ENCODE peak calls at places on chromosomes 12 and 14, in six cellular contexts. F, X, J, S, U and A are unnamed samples.

GRCh38 chr12:108468149-108468968 is 46.7 kb upstream of the FICD start:
- DNase-seq in F (no peak), X (no peak), J (peak; percentile 17), S (peak; percentile 84), U (no peak), A (peak; percentile 57)

GRCh38 chr14:69079188-69079742 is 73.7 kb downstream of the DCAF5 start:
- DNase-seq in F (no peak), X (no peak), J (peak; percentile 88), S (no peak), U (no peak), A (peak; percentile 61)

GRCh38 chr12:69972136-69972535 is 147.1 kb downstream of the MYRFL start:
- DNase-seq in F (no peak), X (no peak), J (no peak), S (no peak), U (no peak), A (no peak)

GRCh38 chr14:86723254-86723624 is 1193.3 kb downstream of the FLRT2 start:
- DNase-seq in F (no peak), X (no peak), J (no peak), S (no peak), U (no peak), A (no peak)

GRCh38 chr12:7142057-7142644 is 12.0 kb downstream of the CLSTN3 start:
- DNase-seq in F (peak; percentile 36), X (peak; percentile 33), J (peak; percentile 32), S (peak; percentile 60), U (no peak), A (no peak)

GRCh38 chr12:30286345-30286926 is 409.2 kb downstream of the IPO8 start:
- DNase-seq in F (no peak), X (no peak), J (peak; percentile 9), S (peak; percentile 46), U (no peak), A (peak; percentile 7)

GRCh38 chr14:59251811-59252771 is 63.6 kb downstream of the DAAM1 start:
- DNase-seq in F (no peak), X (no peak), J (peak; percentile 89), S (peak; percentile 70), U (no peak), A (no peak)

GRCh38 chr14:68286667-68287066 is 467.1 kb downstream of the RAD51B start:
- DNase-seq in F (no peak), X (no peak), J (no peak), S (no peak), U (no peak), A (no peak)

GRCh38 chr12:93146278-93146939 is 217.3 kb upstream of the EEA1 start:
- DNase-seq in F (no peak), X (no peak), J (peak; percentile 32), S (no peak), U (no peak), A (peak; percentile 68)

GRCh38 chr14:59343585-59343984 is 121.6 kb downstream of the GPR135 start:
- DNase-seq in F (no peak), X (no peak), J (no peak), S (peak; percentile 47), U (no peak), A (no peak)

GRCh38 chr12:92726865-92727264 is 24.1 kb downstream of the PLEKHG7 start:
- DNase-seq in F (no peak), X (no peak), J (no peak), S (no peak), U (no peak), A (no peak)

GRCh38 chr12:98998697-98999299 is 353.7 kb downstream of the APAF1 start:
- DNase-seq in F (no peak), X (no peak), J (peak; percentile 48), S (peak; percentile 59), U (no peak), A (peak; percentile 9)

GRCh38 chr12:57759360-57759980 is 4.6 kb downstream of the MARCHF9 start:
- DNase-seq in F (no peak), X (no peak), J (no peak), S (peak; percentile 42), U (no peak), A (no peak)
- TF ChIP-seq CTCF in F (peak; percentile 56), X (no peak), J (peak; percentile 34), S (peak; percentile 48), U (no peak), A (peak; percentile 44)

GRCh38 chr14:63855272-63855671 is 2.5 kb downstream of the SYNE2 start:
- DNase-seq in F (no peak), X (no peak), J (no peak), S (peak; percentile 56), U (no peak), A (no peak)

GRCh38 chr14:63853831-63854293 is 1.1 kb downstream of the SYNE2 start:
- DNase-seq in F (peak; percentile 46), X (peak; percentile 60), J (peak; percentile 37), S (peak; percentile 62), U (no peak), A (peak; percentile 26)

GRCh38 chr14:63852271-63852816 is 460 bp upstream of the SYNE2 start:
- DNase-seq in F (no peak), X (no peak), J (no peak), S (no peak), U (no peak), A (peak; percentile 45)

GRCh38 chr14:63854330-63854729 is 1.5 kb downstream of the SYNE2 start:
- DNase-seq in F (no peak), X (no peak), J (no peak), S (no peak), U (no peak), A (no peak)

GRCh38 chr14:63852817-63853730 is at the start of gene SYNE2:
- DNase-seq in F (peak; percentile 77), X (peak; percentile 84), J (peak; percentile 61), S (peak; percentile 90), U (no peak), A (peak; percentile 87)
- TF ChIP-seq CTCF in F (peak; percentile 19), X (peak; percentile 47), J (no peak), S (no peak), U (peak; percentile 11), A (no peak)

GRCh38 chr14:74852922-74853530 is 22.9 kb downstream of the PROX2 start:
- DNase-seq in F (no peak), X (no peak), J (peak; percentile 93), S (no peak), U (no peak), A (peak; percentile 86)
- TF ChIP-seq CTCF in F (no peak), X (no peak), J (no peak), S (no peak), U (no peak), A (no peak)

DNA sequence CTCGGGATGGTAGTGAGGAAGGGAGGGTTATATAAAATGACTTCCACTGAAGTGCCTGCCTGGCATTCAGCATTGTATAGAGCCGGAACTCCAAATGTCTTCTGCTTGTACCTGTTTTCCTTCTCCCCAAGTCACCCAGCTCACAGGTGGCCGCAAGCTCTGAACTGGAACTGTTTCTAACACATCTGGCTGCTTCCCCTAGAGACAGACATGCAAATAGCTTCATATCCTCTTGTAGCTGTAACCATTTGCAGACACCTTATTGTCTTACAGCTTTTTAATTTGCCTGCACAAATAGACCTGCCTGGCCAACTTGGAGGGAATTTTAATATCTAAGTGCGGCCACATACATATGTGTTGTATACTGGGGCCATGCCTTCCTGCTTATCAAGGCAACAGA is 126.0 kb downstream of the CHST11 start:
- DNase-seq in F (no peak), X (no peak), J (no peak), S (no peak), U (no peak), A (no peak)
- TF ChIP-seq CTCF in F (no peak), X (no peak), J (no peak), S (no peak), U (no peak), A (no peak)

GRCh38 chr12:96828169-96828789 is 78.8 kb upstream of the NEDD1 start:
- DNase-seq in F (no peak), X (no peak), J (no peak), S (no peak), U (no peak), A (no peak)
- TF ChIP-seq CTCF in F (no peak), X (no peak), J (peak; percentile 9), S (no peak), U (no peak), A (no peak)

DNA sequence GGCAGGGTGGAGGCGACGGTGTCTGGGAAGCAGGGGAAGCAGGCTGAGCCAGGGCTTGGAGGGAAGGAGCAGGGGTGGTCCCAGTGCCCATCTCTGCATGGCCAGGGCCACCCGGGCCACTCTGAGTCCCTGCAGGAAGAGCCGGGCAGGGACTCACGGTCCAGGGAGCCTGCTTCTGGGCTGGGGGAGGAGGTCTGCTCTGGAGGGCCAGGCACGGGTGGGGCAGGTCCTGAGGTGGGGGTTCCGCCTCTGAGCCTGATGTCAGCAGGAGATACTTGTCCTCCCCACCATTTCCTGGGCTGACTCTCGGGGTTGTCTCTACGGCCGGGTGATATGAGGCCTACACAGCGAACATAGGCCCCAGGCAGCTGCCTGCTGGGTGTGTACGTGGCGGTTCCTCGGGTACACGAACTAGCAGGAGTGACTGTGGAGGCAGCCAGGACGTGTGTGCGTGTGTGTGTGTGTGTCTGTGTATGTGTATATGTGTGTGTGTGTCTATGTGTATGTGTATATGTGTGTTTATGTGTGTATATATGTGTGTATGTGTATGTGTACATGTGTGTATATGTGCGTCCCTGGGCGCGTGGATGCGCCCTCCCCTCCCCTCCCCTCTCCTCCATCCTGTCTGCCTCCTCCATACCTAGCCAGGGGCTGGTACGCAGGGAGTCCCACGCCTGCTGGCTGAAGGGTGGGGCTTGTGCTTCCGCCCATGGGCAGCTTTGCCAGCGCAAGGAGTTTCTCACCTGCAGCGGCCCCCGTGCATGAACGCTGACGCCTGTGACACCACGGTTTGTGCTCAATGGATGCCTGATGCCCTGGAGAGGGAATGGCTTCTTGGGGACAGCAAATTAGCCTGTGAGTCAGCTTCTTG is 30.4 kb upstream of the TRAF3 start:
- DNase-seq in F (no peak), X (no peak), J (no peak), S (no peak), U (no peak), A (no peak)
- TF ChIP-seq CTCF in F (no peak), X (no peak), J (no peak), S (no peak), U (no peak), A (no peak)

DNA sequence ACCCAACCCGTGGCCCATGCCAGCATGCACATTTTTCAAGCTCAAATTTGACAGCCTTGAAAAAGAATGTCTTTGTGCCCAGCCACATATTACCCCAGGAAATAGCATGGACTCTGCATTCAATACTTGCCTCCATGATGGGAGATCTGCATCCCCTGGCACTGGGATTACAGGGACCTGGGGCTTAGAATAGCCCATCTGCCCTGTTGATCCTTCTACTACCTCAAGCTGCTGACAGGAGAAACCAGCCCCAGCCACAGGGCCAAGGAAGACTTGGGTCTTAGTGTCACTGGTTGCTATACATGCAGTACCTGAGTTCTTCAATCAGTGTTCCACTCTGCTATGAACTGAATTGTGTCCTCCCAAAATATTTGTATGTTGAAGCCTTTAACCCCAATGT is 85.3 kb downstream of the LRRC74A start:
- DNase-seq in F (no peak), X (no peak), J (no peak), S (no peak), U (no peak), A (no peak)
- TF ChIP-seq CTCF in F (no peak), X (no peak), J (no peak), S (no peak), U (no peak), A (no peak)

GRCh38 chr14:95534299-95535225 is at the start of gene GLRX5:
- DNase-seq in F (peak; percentile 94), X (peak; percentile 98), J (peak; percentile 100), S (peak; percentile 99), U (peak; percentile 99), A (peak; percentile 100)
- TF ChIP-seq CTCF in F (no peak), X (no peak), J (no peak), S (no peak), U (peak; percentile 37), A (no peak)